ENCODE peak calls at places on chromosomes 4 and X, in five cellular contexts. One of them, this sample, is unnamed. For H3K4me1 and H3K9me3, the result is how much of the 10 kb centered on the place peaks cover.

GRCh38 chr4:44670466-44671199 is 7.6 kb upstream of the GUF1 start:
- DNase-seq in right atrium auricular region: no peak
- DNase-seq in ovary: no peak
- DNase-seq in GM23248: peak
- DNase-seq in H1: no peak
- DNase-seq in this sample: no peak

GRCh38 chr4:79364048-79364447 is 38.2 kb upstream of the NAA11 start:
- DNase-seq in right atrium auricular region: no peak
- DNase-seq in ovary: no peak
- DNase-seq in GM23248: no peak
- DNase-seq in H1: no peak
- DNase-seq in this sample: no peak

GRCh38 chr4:176499518-176499917 is 179.8 kb downstream of the SPCS3 start:
- DNase-seq in right atrium auricular region: no peak
- DNase-seq in ovary: no peak
- DNase-seq in GM23248: peak
- DNase-seq in H1: no peak
- DNase-seq in this sample: no peak

GRCh38 chr4:128653514-128654420 is 155.7 kb upstream of the JADE1 start:
- DNase-seq in right atrium auricular region: peak
- DNase-seq in ovary: peak
- DNase-seq in GM23248: peak
- DNase-seq in H1: no peak
- DNase-seq in this sample: no peak

GRCh38 chrX:110450050-110450449 is 91.4 kb downstream of the RTL9 start:
- DNase-seq in right atrium auricular region: peak
- DNase-seq in ovary: peak
- DNase-seq in GM23248: peak
- DNase-seq in H1: peak
- DNase-seq in this sample: peak

GRCh38 chr4:86497131-86497530 is 97.0 kb upstream of the PTPN13 start:
- DNase-seq in right atrium auricular region: no peak
- DNase-seq in ovary: no peak
- DNase-seq in GM23248: peak
- DNase-seq in H1: no peak
- DNase-seq in this sample: no peak

GRCh38 chrX:71514367-71515038 is 18.4 kb upstream of the OGT start:
- DNase-seq in right atrium auricular region: no peak
- DNase-seq in ovary: no peak
- DNase-seq in GM23248: peak
- DNase-seq in H1: no peak
- DNase-seq in this sample: no peak

GRCh38 chr4:7051144-7051495 is 7.9 kb downstream of the TADA2B start:
- DNase-seq in right atrium auricular region: no peak
- DNase-seq in ovary: no peak
- DNase-seq in GM23248: no peak
- DNase-seq in H1: no peak
- DNase-seq in this sample: no peak

GRCh38 chrX:56462389-56462788 is 101.0 kb upstream of the UBQLN2 start:
- DNase-seq in right atrium auricular region: no peak
- DNase-seq in ovary: no peak
- DNase-seq in GM23248: peak
- DNase-seq in H1: no peak
- DNase-seq in this sample: no peak

GRCh38 chrX:136185409-136186022 is 38.2 kb downstream of the FHL1 start:
- DNase-seq in right atrium auricular region: no peak
- DNase-seq in ovary: no peak
- DNase-seq in GM23248: peak
- DNase-seq in H1: no peak
- DNase-seq in this sample: no peak

GRCh38 chr4:21652508-21653108 is 296.0 kb downstream of the KCNIP4 start:
- DNase-seq in right atrium auricular region: no peak
- DNase-seq in ovary: no peak
- DNase-seq in GM23248: no peak
- DNase-seq in H1: no peak
- DNase-seq in this sample: no peak

GRCh38 chrX:87961471-87961870 is 443.9 kb downstream of the KLHL4 start:
- DNase-seq in right atrium auricular region: no peak
- DNase-seq in ovary: no peak
- DNase-seq in GM23248: no peak
- DNase-seq in H1: no peak
- DNase-seq in this sample: no peak

GRCh38 chr4:39698424-39699009 is 581 bp downstream of the UBE2K start:
- DNase-seq in right atrium auricular region: no peak
- DNase-seq in ovary: peak
- DNase-seq in GM23248: peak
- DNase-seq in H1: peak
- DNase-seq in this sample: no peak

GRCh38 chr4:32340591-32340990 is 1620.4 kb downstream of the PCDH7 start:
- DNase-seq in right atrium auricular region: no peak
- DNase-seq in ovary: no peak
- DNase-seq in GM23248: no peak
- DNase-seq in H1: no peak
- DNase-seq in this sample: no peak

GRCh38 chrX:87702795-87703194 is 185.2 kb downstream of the KLHL4 start:
- DNase-seq in right atrium auricular region: no peak
- DNase-seq in ovary: no peak
- DNase-seq in GM23248: no peak
- DNase-seq in H1: no peak
- DNase-seq in this sample: no peak

GRCh38 chrX:107826286-107827136 is 845 bp downstream of the MID2 start:
- DNase-seq in right atrium auricular region: no peak
- DNase-seq in ovary: peak
- DNase-seq in GM23248: peak
- DNase-seq in H1: no peak
- DNase-seq in this sample: peak

GRCh38 chrX:110346681-110347080 is 12.0 kb upstream of the RTL9 start:
- DNase-seq in right atrium auricular region: no peak
- DNase-seq in ovary: peak
- DNase-seq in GM23248: no peak
- DNase-seq in H1: peak
- DNase-seq in this sample: no peak

GRCh38 chr4:78439328-78439727 is 112.2 kb upstream of the ANXA3 start:
- DNase-seq in right atrium auricular region: no peak
- DNase-seq in ovary: no peak
- DNase-seq in GM23248: peak
- DNase-seq in H1: no peak
- DNase-seq in this sample: no peak

GRCh38 chrX:44155126-44155525 is 181.9 kb upstream of the NDP start:
- DNase-seq in right atrium auricular region: no peak
- DNase-seq in ovary: no peak
- DNase-seq in GM23248: no peak
- DNase-seq in H1: no peak
- DNase-seq in this sample: no peak

GRCh38 chrX:65705439-65705838 is 38.0 kb downstream of the MSN start:
- DNase-seq in right atrium auricular region: no peak
- DNase-seq in ovary: no peak
- DNase-seq in GM23248: no peak
- DNase-seq in H1: no peak
- DNase-seq in this sample: no peak
- H3K4me1 ChIP-seq in right atrium auricular region: under half
- H3K4me1 ChIP-seq in ovary: under half
- H3K4me1 ChIP-seq in GM23248: under half
- H3K4me1 ChIP-seq in H1: under half
- H3K4me1 ChIP-seq in this sample: half or more

DNA sequence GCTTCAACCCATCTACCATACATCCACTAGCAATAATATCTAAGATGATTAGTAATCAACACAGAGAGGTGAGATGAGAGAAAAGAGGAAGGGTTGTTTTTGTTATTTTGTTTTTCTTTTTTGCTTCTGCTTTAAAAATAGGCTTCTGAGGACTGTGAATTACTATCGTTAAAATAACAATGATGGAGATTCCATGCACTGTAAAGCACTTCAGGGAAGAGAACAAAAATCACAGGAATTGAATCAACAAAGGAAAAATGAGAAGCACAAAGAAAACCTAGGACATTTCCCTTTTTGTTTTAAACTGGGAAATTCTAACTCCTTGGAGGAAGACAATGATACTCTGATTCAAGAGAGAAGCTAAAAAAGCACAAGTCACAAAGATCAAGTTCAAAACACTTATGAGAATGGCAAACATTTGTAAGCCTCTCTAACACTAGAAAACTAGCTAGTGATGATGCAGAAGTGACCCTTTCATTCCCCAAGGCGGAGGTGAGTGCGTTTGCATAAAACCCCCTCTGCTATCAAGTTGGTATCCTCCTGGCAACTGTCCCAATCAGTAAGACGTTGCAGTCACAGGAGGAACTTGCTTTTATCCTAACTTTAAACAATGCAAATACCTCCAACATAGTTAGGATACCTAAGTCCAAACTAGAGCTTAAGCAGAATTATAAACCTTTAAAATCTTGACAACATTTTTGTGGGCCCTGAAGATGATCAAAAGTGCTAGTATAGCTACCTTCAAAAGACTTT is 308.5 kb downstream of the CAMK2D start:
- DNase-seq in right atrium auricular region: no peak
- DNase-seq in ovary: no peak
- DNase-seq in GM23248: no peak
- DNase-seq in H1: no peak
- DNase-seq in this sample: no peak
- H3K27ac ChIP-seq in right atrium auricular region: peak
- H3K27ac ChIP-seq in ovary: no peak
- H3K27ac ChIP-seq in GM23248: no peak
- H3K27ac ChIP-seq in H1: peak
- H3K27ac ChIP-seq in this sample: no peak

DNA sequence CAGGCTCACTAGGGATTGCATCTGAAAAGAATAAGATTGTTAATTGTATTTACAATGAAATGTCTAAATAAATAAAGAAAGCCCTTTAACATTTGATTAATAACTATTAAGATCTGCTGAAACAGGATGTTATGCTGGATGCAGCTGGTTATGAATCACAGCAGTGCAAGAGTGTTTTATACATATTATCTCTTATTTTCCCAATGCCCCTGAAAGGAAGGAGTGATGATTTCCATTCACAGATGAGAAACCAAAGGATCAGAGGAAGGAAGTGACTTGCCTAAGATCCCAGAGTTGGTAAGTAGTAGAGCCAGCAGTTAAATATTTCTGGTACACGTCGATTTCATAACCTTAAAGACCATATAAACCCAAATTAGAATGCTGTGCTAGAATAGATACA is 76.3 kb upstream of the ARHGAP36 start:
- DNase-seq in right atrium auricular region: no peak
- DNase-seq in ovary: no peak
- DNase-seq in GM23248: no peak
- DNase-seq in H1: no peak
- DNase-seq in this sample: no peak
- H3K9me3 ChIP-seq in right atrium auricular region: under half
- H3K9me3 ChIP-seq in ovary: under half
- H3K9me3 ChIP-seq in GM23248: under half
- H3K9me3 ChIP-seq in H1: under half
- H3K9me3 ChIP-seq in this sample: under half

DNA sequence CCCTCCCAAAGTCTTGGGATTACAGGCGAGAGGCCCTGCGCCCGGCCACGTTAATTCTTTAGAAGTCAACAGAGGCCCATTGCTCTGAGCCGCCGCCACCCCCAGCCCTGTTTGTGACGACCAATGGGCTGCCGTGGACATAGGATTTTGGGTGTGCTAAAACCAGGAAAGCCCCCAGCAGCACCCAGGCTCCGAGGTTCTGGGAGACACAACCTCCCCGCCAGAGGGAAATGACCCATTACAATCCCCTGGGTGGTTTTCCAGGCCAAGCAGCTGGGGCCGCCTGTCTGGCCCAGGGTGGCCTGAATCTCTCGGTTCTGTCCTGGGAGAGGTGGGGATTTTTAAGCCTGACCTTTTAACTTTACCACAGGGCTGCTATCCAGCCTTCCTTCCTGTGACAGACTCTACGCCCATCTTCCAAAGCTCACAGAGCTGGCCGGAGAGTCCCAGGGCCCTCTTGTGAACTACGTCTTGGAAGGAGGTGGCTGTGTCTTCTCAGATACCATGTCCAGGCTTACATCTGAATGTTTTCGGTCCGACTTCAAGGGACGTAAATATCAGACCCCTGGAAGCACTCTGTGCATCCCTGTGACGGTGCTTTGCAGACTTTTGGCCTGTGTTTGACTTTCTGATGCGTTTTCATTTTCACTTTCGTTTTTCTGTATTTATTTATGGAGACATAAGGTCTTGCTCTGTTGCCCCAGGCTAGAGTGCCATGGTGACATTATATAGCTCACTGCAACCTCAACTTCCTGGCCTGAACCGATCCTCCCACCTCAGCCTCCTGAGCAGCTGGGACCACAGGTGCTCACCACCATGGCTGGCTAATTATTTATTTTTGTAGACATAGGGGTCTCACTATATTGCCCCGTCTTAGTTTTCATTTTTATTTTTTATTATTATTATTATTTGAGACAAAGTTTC is 36.0 kb downstream of the P2RY8 start:
- DNase-seq in right atrium auricular region: peak
- DNase-seq in ovary: no peak
- DNase-seq in GM23248: no peak
- DNase-seq in H1: peak
- DNase-seq in this sample: no peak
- H3K4me1 ChIP-seq in right atrium auricular region: under half
- H3K4me1 ChIP-seq in ovary: under half
- H3K4me1 ChIP-seq in GM23248: under half
- H3K4me1 ChIP-seq in H1: under half
- H3K4me1 ChIP-seq in this sample: under half

This sample was measured in CD8-positive, alpha-beta memory T cell.